ENCODE peak calls at places on chromosomes 4 and X, in six cellular contexts. M is Peyer's patch, Y is fibroblast of lung, F is upper lobe of right lung, E is heart right ventricle, P is astrocyte. A is an unnamed sample.

GRCh38 chr4:42995343-42995944 is 102.9 kb downstream of the GRXCR1 start:
- DNase-seq in E (no peak), Y (peak; percentile 35), M (no peak), F (no peak), P (peak; percentile 15), A (no peak)

GRCh38 chr4:8841678-8842268 is 29.9 kb downstream of the HMX1 start:
- DNase-seq in P (no peak), M (no peak), F (no peak), E (no peak), Y (no peak), A (peak; percentile 7)

GRCh38 chrX:136622568-136622967 is 25.4 kb upstream of the CD40LG start:
- DNase-seq in Y (no peak), E (no peak), P (no peak), M (no peak), F (no peak), A (no peak)

GRCh38 chrX:39899059-39899458 is 198.7 kb downstream of the BCOR start:
- DNase-seq in F (no peak), E (no peak), P (no peak), M (no peak), Y (no peak), A (no peak)

GRCh38 chr4:154049457-154050181 is 260.7 kb upstream of the SFRP2 start:
- DNase-seq in E (no peak), F (no peak), P (peak; percentile 39), Y (peak; percentile 69), M (no peak), A (peak; percentile 67)

GRCh38 chr4:145530189-145530588 is 48.5 kb downstream of the SMAD1 start:
- DNase-seq in Y (no peak), M (no peak), F (no peak), P (no peak), E (no peak), A (no peak)

GRCh38 chrX:84469226-84469625 is 33.0 kb downstream of the HDX start:
- DNase-seq in M (no peak), E (no peak), P (peak; percentile 43), Y (peak; percentile 43), F (no peak), A (no peak)

GRCh38 chr4:153068751-153069150 is 132.6 kb downstream of the FHDC1 start:
- DNase-seq in M (no peak), E (no peak), P (no peak), F (no peak), Y (no peak), A (no peak)

GRCh38 chr4:136106753-136107152 is 1425.5 kb downstream of the PCDH18 start:
- DNase-seq in P (no peak), M (no peak), Y (no peak), F (no peak), E (no peak), A (no peak)

GRCh38 chrX:68652327-68652930 is 5.0 kb downstream of the STARD8 start:
- DNase-seq in P (peak; percentile 13), E (no peak), F (no peak), Y (peak; percentile 25), M (no peak), A (no peak)

GRCh38 chr4:80266902-80267380 is 477 bp downstream of the FGF5 start:
- DNase-seq in P (peak; percentile 50), F (no peak), M (peak; percentile 46), E (no peak), Y (peak; percentile 60), A (no peak)

GRCh38 chr4:122652379-122652778 is 31.5 kb upstream of the IL21 start:
- DNase-seq in F (no peak), E (no peak), P (peak; percentile 35), M (no peak), Y (peak; percentile 87), A (no peak)

GRCh38 chr4:28811025-28811424 is 1909.1 kb upstream of the PCDH7 start:
- DNase-seq in M (no peak), E (no peak), F (no peak), Y (no peak), P (no peak), A (no peak)

GRCh38 chrX:10821293-10821692 is 200.9 kb upstream of the MID1 start:
- DNase-seq in F (no peak), Y (no peak), E (no peak), P (no peak), M (no peak), A (no peak)

GRCh38 chr4:183035726-183036415 is 63.2 kb upstream of the WWC2 start:
- DNase-seq in F (no peak), M (no peak), Y (no peak), E (no peak), P (no peak), A (no peak)

GRCh38 chrX:142505839-142506238 is 300.7 kb upstream of the MAGEC2 start:
- DNase-seq in Y (no peak), M (no peak), E (no peak), P (no peak), F (no peak), A (no peak)

GRCh38 chrX:39196192-39197102 is 395.2 kb downstream of the MID1IP1 start:
- DNase-seq in Y (peak; percentile 45), E (no peak), F (no peak), P (peak; percentile 89), M (no peak), A (no peak)

GRCh38 chrX:12115377-12115776 is 22.9 kb upstream of the FRMPD4 start:
- DNase-seq in Y (no peak), E (no peak), M (no peak), P (no peak), F (no peak), A (no peak)

GRCh38 chrX:105822138-105823091 is at the start of gene NRK:
- DNase-seq in Y (peak; percentile 31), P (peak; percentile 8), F (peak; percentile 51), M (no peak), E (peak; percentile 9), A (peak; percentile 63)

GRCh38 chr4:139401368-139401767 is 52.6 kb upstream of the RAB33B start:
- DNase-seq in M (no peak), E (no peak), F (no peak), Y (no peak), P (no peak), A (no peak)

GRCh38 chr4:139403457-139403856 is 50.5 kb upstream of the RAB33B start:
- DNase-seq in E (no peak), Y (no peak), M (no peak), P (no peak), F (no peak), A (no peak)
- TF ChIP-seq CTCF in E (no peak), Y (no peak), M (no peak), P (no peak), F (no peak), A (no peak)

GRCh38 chr4:6923507-6923906 is 13.9 kb downstream of the TBC1D14 start:
- DNase-seq in E (no peak), F (no peak), M (no peak), P (no peak), Y (no peak), A (no peak)

GRCh38 chr4:6916587-6917444 is 7.2 kb downstream of the TBC1D14 start:
- DNase-seq in M (peak; percentile 77), P (peak; percentile 36), E (no peak), Y (no peak), F (no peak), A (no peak)

GRCh38 chr4:6917445-6918241 is 8.0 kb downstream of the TBC1D14 start:
- DNase-seq in P (no peak), F (peak; percentile 91), M (peak; percentile 91), Y (peak; percentile 26), E (peak; percentile 50), A (peak; percentile 76)

GRCh38 chr4:6918345-6918744 is 8.7 kb downstream of the TBC1D14 start:
- DNase-seq in Y (no peak), F (no peak), M (no peak), P (no peak), E (no peak), A (no peak)

GRCh38 chr4:6920174-6920573 is 10.5 kb downstream of the TBC1D14 start:
- DNase-seq in M (no peak), E (no peak), Y (no peak), P (no peak), F (peak; percentile 85), A (no peak)
- H3K4me1 ChIP-seq in M (peaks cover 35% of the 10 kb centered on the region), E (peaks cover 35% of the 10 kb centered on the region), Y (no peaks in the 10 kb centered on the region), P (peaks cover 8% of the 10 kb centered on the region), F (peaks cover 46% of the 10 kb centered on the region), A (peaks cover 19% of the 10 kb centered on the region)

GRCh38 chr4:95158045-95158444 is 390.7 kb downstream of the UNC5C start:
- DNase-seq in Y (no peak), F (no peak), M (no peak), P (no peak), E (no peak), A (no peak)

GRCh38 chr4:95155759-95156451 is 392.9 kb downstream of the UNC5C start:
- DNase-seq in M (no peak), P (peak; percentile 55), F (no peak), Y (peak; percentile 54), E (no peak), A (no peak)

GRCh38 chr4:95158626-95159025 is 390.1 kb downstream of the UNC5C start:
- DNase-seq in M (no peak), Y (no peak), E (no peak), P (no peak), F (no peak), A (no peak)

GRCh38 chr4:95159384-95159783 is 389.4 kb downstream of the UNC5C start:
- DNase-seq in M (no peak), E (no peak), Y (no peak), P (no peak), F (no peak), A (no peak)

DNA sequence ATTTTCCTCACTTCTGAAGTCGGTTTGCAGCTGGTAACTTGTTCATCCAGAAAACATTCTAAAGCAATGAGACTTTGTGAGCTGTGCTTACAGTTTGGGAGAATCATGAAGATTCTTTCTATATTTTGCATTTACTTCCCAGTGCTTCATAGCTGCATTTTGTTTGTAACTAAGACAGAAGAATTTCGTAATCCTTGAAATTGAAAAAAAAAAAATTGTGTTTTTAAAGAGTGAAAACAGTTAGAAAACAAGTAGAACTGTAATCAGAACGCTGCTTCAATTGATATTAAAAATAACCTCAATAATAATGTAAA is 392.4 kb downstream of the UNC5C start:
- DNase-seq in E (no peak), F (no peak), Y (no peak), M (no peak), P (no peak), A (no peak)
- TF ChIP-seq CTCF in E (no peak), F (no peak), Y (no peak), M (no peak), P (no peak), A (no peak)

GRCh38 chrX:153633607-153634180 is 13.3 kb upstream of the DUSP9 start:
- DNase-seq in P (no peak), Y (no peak), F (peak; percentile 39), M (no peak), E (no peak), A (no peak)
- H3K4me1 ChIP-seq in P (no peaks in the 10 kb centered on the region), Y (no peaks in the 10 kb centered on the region), F (no peaks in the 10 kb centered on the region), M (no peaks in the 10 kb centered on the region), E (no peaks in the 10 kb centered on the region), A (no peaks in the 10 kb centered on the region)

DNA sequence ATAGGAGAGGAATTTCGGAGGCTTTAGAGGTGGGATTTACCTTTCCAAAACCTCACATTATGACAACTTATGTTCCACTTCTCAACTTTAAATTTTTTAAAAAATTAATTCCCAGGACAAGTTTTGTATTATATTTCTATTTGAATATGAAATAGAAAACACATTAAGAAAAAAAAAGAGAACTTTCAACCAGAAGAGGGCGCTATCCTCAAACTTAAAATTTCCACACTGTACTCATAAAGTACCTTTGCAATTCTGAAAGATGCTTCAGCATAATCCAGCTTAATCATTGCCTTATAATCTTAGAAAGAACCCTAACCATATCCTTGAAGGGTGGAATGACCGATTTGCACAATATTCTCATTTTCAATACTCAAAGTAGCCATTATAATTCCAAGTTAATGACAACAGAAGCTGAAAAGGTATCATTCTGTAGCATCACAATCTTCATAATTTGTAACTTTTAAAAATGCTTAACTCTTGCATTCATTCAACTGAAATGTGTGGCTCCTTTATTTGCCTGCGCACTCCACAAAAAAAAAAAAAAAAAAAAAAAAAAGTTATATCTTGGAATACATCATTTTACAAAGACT is 158.0 kb downstream of the KCNIP4 start:
- DNase-seq in E (no peak), F (no peak), Y (peak; percentile 77), P (peak; percentile 16), M (no peak), A (no peak)
- TF ChIP-seq CTCF in E (peak; percentile 11), F (peak; percentile 47), Y (peak; percentile 39), P (peak; percentile 25), M (peak; percentile 30), A (peak; percentile 22)

A was measured in tibial artery.